ENCODE peak calls at places on chromosomes 2 and 18, in five cellular contexts. V is cardiac fibroblast; G is activated CD8-positive, alpha-beta T cell treated with anti-CD3 and anti-CD28 coated beads for 36 hours; N is ovary; O is IMR-90. Z is an unnamed sample.

GRCh38 chr2:85785027-85785822 is 31.4 kb downstream of the ATOH8 start:
- DNase-seq in V (peak), G (peak), N (peak), O (peak), Z (no peak)

GRCh38 chr2:150686391-150686790 is 198.9 kb upstream of the RND3 start:
- DNase-seq in V (no peak), G (no peak), N (no peak), O (peak), Z (no peak)

GRCh38 chr2:64404002-64404731 is 49.8 kb upstream of the LGALSL start:
- DNase-seq in V (peak), G (no peak), N (peak), O (peak), Z (no peak)

GRCh38 chr2:1816414-1816911 is 72.1 kb upstream of the PXDN start:
- DNase-seq in V (peak), G (no peak), N (peak), O (peak), Z (no peak)

GRCh38 chr18:26549103-26549485 is 741 bp upstream of the KCTD1 start:
- DNase-seq in V (peak), G (peak), N (no peak), O (peak), Z (peak)

GRCh38 chr18:42545825-42546224 is 569.7 kb downstream of the RIT2 start:
- DNase-seq in V (peak), G (no peak), N (no peak), O (peak), Z (no peak)

GRCh38 chr18:65056575-65056974 is 694.2 kb upstream of the CDH7 start:
- DNase-seq in V (no peak), G (no peak), N (no peak), O (no peak), Z (no peak)

GRCh38 chr2:219461061-219461514 is 26.4 kb downstream of the SPEG start:
- DNase-seq in V (peak), G (peak), N (peak), O (peak), Z (no peak)

GRCh38 chr2:6067089-6067488 is 374.9 kb downstream of the SOX11 start:
- DNase-seq in V (no peak), G (no peak), N (no peak), O (no peak), Z (no peak)

GRCh38 chr2:6068441-6068935 is 376.3 kb downstream of the SOX11 start:
- DNase-seq in V (no peak), G (no peak), N (no peak), O (no peak), Z (no peak)

GRCh38 chr2:6069354-6069753 is 377.2 kb downstream of the SOX11 start:
- DNase-seq in V (no peak), G (no peak), N (no peak), O (peak), Z (no peak)

GRCh38 chr2:6067806-6068205 is 375.6 kb downstream of the SOX11 start:
- DNase-seq in V (no peak), G (no peak), N (no peak), O (no peak), Z (no peak)

GRCh38 chr2:6065713-6066112 is 373.5 kb downstream of the SOX11 start:
- DNase-seq in V (no peak), G (no peak), N (no peak), O (no peak), Z (no peak)
- TF ChIP-seq CTCF in V (no peak), G (no peak), N (no peak), O (no peak), Z (no peak)

GRCh38 chr2:36544638-36545338 is 53.2 kb downstream of the FEZ2 start:
- DNase-seq in V (no peak), G (no peak), N (no peak), O (peak), Z (no peak)
- TF ChIP-seq CTCF in V (peak), G (no peak), N (no peak), O (peak), Z (peak)

DNA sequence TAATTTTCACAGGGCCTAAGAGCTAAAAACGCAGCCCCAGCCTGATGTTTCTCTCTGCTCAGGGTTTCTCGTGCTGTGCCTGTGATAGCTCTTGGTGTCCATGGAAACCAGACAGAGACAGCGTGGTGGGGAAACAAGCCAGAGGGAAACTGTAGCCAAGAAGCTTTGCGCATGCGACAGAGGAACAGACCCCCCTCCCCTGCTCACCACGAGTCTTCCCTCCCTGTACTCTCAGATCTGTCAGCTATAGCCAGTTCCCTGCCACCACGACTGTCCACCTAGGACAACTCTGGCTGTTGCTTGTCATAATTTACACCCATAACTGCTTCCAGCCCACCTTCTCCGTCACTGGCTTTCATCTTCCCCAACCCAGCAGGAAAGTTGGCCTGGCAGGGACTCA is 13.2 kb upstream of the DNAJC27 start:
- DNase-seq in V (peak), G (no peak), N (peak), O (peak), Z (no peak)
- TF ChIP-seq CTCF in V (no peak), G (no peak), N (no peak), O (no peak), Z (no peak)

DNA sequence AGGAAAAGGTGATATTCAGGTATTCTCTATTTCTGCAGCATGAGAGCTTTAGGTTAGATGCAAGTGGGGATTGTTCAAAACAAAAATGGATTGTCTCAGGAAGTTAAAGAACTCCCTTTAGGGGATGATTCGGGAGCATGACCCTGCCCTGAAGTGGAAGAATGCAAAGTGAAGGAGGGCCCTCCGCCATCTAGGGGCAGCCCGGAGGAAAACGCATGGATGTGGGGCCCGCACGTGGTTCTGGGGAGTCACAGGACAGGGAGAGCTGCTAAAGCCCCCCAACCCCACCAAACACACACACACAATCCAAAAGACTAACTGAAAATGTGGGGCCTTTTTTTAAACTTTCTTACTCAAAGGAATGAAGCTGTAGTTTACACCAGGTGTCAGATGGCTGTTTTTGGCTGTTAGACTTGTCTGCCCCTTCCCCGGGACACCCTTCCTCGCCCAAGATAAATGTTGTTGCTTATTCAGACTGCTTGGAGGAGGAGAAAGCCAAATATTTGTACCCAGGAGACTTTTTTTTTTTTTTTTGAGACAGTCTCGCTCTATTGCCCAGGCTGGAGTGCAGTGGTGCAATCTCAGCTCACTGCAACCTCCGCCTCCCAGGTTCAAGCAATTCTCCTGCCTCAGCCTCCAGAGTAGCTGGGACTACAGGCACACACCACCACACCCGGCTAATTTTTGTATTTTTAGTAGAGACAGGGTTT is 78.8 kb downstream of the HNRNPLL start:
- DNase-seq in V (no peak), G (no peak), N (no peak), O (no peak), Z (no peak)
- TF ChIP-seq CTCF in V (peak), G (no peak), N (no peak), O (no peak), Z (no peak)

GRCh38 chr2:142435847-142436246 is 305.0 kb upstream of the LRP1B start:
- DNase-seq in V (no peak), G (no peak), N (no peak), O (no peak), Z (no peak)
- TF ChIP-seq CTCF in V (no peak), G (no peak), N (no peak), O (no peak), Z (no peak)

GRCh38 chr2:70923378-70924015 is 12.2 kb upstream of the ATP6V1B1 start:
- DNase-seq in V (no peak), G (peak), N (no peak), O (no peak), Z (no peak)
- TF ChIP-seq CTCF in V (peak), G (peak), N (no peak), O (no peak), Z (no peak)

DNA sequence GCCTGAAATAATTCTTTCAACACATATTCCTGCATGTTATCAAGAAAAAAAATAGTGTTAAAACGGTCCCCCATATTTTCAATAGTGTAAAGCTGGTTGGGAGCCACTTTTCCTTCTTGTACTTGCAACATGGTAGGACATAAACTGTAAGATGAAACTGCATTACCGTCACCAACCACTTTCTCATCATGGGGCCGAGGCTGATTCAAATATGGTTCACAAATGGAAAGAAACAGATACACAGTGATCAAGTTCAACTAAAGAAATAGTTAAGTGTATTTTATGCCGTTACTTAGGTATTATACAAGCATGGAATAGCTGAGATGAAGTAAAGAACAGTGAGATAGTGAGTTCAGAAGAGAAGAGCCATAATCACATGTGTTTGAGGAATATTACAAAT is 360.7 kb downstream of the ZEB2 start:
- DNase-seq in V (no peak), G (no peak), N (no peak), O (no peak), Z (no peak)
- TF ChIP-seq CTCF in V (no peak), G (no peak), N (no peak), O (no peak), Z (no peak)

DNA sequence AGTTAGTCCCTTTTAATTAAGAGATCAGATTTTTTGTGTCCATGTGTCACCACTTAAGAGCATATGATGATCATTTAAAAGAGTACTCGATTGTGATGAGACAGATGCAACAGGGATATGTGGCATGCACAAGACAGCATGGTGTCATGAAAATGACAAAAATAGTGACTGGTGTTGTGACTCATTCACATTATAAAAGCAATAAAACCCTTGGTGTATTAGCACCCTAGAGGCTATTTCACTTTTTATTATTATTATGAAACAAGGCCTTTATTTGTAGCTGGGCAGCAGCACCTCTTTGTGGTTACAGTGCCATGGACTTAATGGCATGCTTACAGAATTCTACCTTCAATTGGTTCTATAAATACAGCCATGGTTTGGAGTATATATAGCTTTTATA is 1296.0 kb upstream of the ZEB2 start:
- DNase-seq in V (no peak), G (no peak), N (no peak), O (no peak), Z (no peak)
- TF ChIP-seq CTCF in V (no peak), G (no peak), N (no peak), O (no peak), Z (no peak)

DNA sequence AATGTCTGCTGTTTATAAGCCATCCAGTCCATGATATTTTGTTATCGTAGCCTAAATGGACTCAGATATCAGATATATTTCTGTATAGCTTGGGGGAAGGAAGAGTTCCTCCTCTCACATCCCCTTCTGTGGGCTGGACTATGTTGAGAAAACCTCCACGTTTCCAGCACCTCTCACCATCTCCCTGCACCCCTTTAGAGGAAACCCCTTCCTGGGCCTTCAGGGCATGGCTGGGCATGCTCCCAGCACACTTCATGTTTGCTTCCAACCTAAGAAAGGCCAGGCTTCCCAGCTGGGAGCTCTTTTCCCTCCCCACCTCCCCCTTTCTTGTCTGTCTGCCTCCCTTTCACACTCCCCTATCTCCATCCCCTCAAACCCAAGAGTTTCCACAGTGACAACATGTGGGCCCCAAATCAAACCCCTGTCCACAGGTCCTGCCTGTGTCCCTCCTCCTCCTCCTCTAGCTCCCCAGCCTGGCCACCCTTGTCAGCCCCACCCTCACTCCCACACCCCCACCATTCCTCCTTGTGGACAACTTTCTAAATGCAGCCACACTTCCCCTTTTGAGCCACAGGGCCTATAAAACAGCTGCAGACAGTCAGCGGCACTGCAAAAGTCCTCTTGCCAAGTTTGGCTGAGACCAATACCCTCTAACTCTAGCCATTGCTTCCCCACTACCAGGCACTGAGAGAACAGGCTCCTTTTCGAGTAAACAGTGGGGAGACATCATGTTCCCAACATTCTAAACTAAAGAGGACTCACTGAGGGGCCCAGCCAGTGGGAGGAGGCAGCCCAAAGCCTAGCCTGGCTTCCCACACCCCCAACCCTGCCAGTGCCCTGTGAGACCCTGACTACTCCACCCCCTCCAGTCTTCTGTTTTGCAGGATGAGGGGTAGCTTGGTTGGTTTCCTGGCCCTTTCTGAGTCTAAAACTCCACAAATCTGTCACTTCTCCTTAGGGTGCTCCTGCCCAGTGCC is 120.5 kb downstream of the ZFP36L2 start:
- DNase-seq in V (peak), G (no peak), N (peak), O (peak), Z (peak)
- TF ChIP-seq CTCF in V (peak), G (no peak), N (no peak), O (peak), Z (no peak)

DNA sequence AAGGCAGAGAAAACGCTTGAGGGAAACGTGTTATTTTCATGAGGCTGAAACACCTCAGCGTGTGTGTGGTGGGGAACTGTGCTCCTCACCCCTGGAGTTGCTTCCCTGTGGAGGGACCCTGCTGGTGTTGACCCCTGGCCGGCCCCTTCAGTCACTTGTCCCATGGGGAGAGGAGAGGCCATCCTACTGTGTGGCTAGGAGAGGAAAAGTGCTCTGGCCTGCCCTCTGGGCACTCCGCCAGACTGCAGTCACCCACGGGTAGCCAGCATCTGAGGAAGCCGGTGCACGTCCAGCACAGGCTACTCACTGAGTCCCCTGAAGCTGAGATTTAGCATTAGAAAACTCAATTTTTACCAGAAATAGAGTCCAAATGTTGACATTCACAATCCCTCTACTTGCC is 211.5 kb upstream of the RAB6C start:
- DNase-seq in V (no peak), G (no peak), N (no peak), O (no peak), Z (no peak)
- TF ChIP-seq CTCF in V (no peak), G (no peak), N (no peak), O (no peak), Z (no peak)